ENCODE peak calls at places on chromosomes 13 and 19, in nine cellular contexts. One of them, this sample, is unnamed.

GRCh38 chr19:38722947-38723605 is 21.2 kb downstream of the CAPN12 start:
- DNase-seq in progenitor cell of endocrine pancreas: no peak
- DNase-seq in upper lobe of right lung: no peak
- DNase-seq in ascending aorta: no peak
- DNase-seq in colonic mucosa: no peak
- DNase-seq in brain microvascular endothelial cell: no peak
- DNase-seq in AG10803: no peak
- DNase-seq in spleen: no peak
- DNase-seq in pancreas: no peak
- DNase-seq in this sample: no peak

GRCh38 chr13:35356572-35356971 is 119.9 kb downstream of the MAB21L1 start:
- DNase-seq in pancreas: no peak
- DNase-seq in spleen: no peak
- DNase-seq in brain microvascular endothelial cell: no peak
- DNase-seq in upper lobe of right lung: no peak
- DNase-seq in AG10803: no peak
- DNase-seq in colonic mucosa: no peak
- DNase-seq in progenitor cell of endocrine pancreas: no peak
- DNase-seq in ascending aorta: no peak
- DNase-seq in this sample: no peak

GRCh38 chr19:40802300-40803169 is 3.5 kb downstream of the EGLN2 start:
- DNase-seq in upper lobe of right lung: peak; percentile 73
- DNase-seq in ascending aorta: no peak
- DNase-seq in AG10803: no peak
- DNase-seq in progenitor cell of endocrine pancreas: no peak
- DNase-seq in pancreas: peak; percentile 57
- DNase-seq in colonic mucosa: peak; percentile 83
- DNase-seq in brain microvascular endothelial cell: no peak
- DNase-seq in spleen: peak; percentile 87
- DNase-seq in this sample: no peak

GRCh38 chr13:112509190-112509589 is 78.8 kb downstream of the TUBGCP3 start:
- DNase-seq in brain microvascular endothelial cell: no peak
- DNase-seq in AG10803: no peak
- DNase-seq in ascending aorta: no peak
- DNase-seq in colonic mucosa: no peak
- DNase-seq in spleen: no peak
- DNase-seq in progenitor cell of endocrine pancreas: no peak
- DNase-seq in upper lobe of right lung: no peak
- DNase-seq in pancreas: no peak
- DNase-seq in this sample: no peak

GRCh38 chr19:38020331-38020730 is 113.3 kb downstream of the SIPA1L3 start:
- DNase-seq in ascending aorta: no peak
- DNase-seq in AG10803: no peak
- DNase-seq in upper lobe of right lung: no peak
- DNase-seq in brain microvascular endothelial cell: no peak
- DNase-seq in spleen: peak; percentile 76
- DNase-seq in progenitor cell of endocrine pancreas: no peak
- DNase-seq in colonic mucosa: no peak
- DNase-seq in pancreas: no peak
- DNase-seq in this sample: no peak

GRCh38 chr13:82636119-82636518 is 1246.2 kb downstream of the SLITRK1 start:
- DNase-seq in progenitor cell of endocrine pancreas: no peak
- DNase-seq in AG10803: no peak
- DNase-seq in ascending aorta: no peak
- DNase-seq in pancreas: no peak
- DNase-seq in spleen: no peak
- DNase-seq in colonic mucosa: no peak
- DNase-seq in upper lobe of right lung: no peak
- DNase-seq in brain microvascular endothelial cell: no peak
- DNase-seq in this sample: no peak

GRCh38 chr19:18519962-18520847 is 1.7 kb downstream of the ELL start:
- DNase-seq in upper lobe of right lung: peak; percentile 83
- DNase-seq in pancreas: peak; percentile 85
- DNase-seq in brain microvascular endothelial cell: peak; percentile 67
- DNase-seq in progenitor cell of endocrine pancreas: peak; percentile 35
- DNase-seq in AG10803: peak; percentile 80
- DNase-seq in spleen: peak; percentile 90
- DNase-seq in ascending aorta: no peak
- DNase-seq in colonic mucosa: peak; percentile 79
- DNase-seq in this sample: peak; percentile 38

GRCh38 chr13:79477968-79478367 is 3.0 kb upstream of the NDFIP2 start:
- DNase-seq in pancreas: no peak
- DNase-seq in AG10803: no peak
- DNase-seq in brain microvascular endothelial cell: no peak
- DNase-seq in progenitor cell of endocrine pancreas: no peak
- DNase-seq in ascending aorta: no peak
- DNase-seq in upper lobe of right lung: no peak
- DNase-seq in colonic mucosa: no peak
- DNase-seq in spleen: no peak
- DNase-seq in this sample: no peak

GRCh38 chr19:29232315-29232852 is 19.4 kb upstream of the UQCRFS1 start:
- DNase-seq in colonic mucosa: no peak
- DNase-seq in AG10803: no peak
- DNase-seq in pancreas: no peak
- DNase-seq in spleen: peak; percentile 57
- DNase-seq in ascending aorta: no peak
- DNase-seq in progenitor cell of endocrine pancreas: no peak
- DNase-seq in upper lobe of right lung: no peak
- DNase-seq in brain microvascular endothelial cell: no peak
- DNase-seq in this sample: no peak

GRCh38 chr19:18883530-18884304 is 12.2 kb downstream of the CERS1 start:
- DNase-seq in AG10803: no peak
- DNase-seq in ascending aorta: no peak
- DNase-seq in brain microvascular endothelial cell: no peak
- DNase-seq in pancreas: no peak
- DNase-seq in colonic mucosa: peak; percentile 47
- DNase-seq in progenitor cell of endocrine pancreas: no peak
- DNase-seq in spleen: no peak
- DNase-seq in upper lobe of right lung: no peak
- DNase-seq in this sample: no peak

GRCh38 chr19:40265055-40265762 is 19.9 kb downstream of the AKT2 start:
- DNase-seq in ascending aorta: no peak
- DNase-seq in progenitor cell of endocrine pancreas: no peak
- DNase-seq in upper lobe of right lung: no peak
- DNase-seq in spleen: no peak
- DNase-seq in brain microvascular endothelial cell: no peak
- DNase-seq in AG10803: no peak
- DNase-seq in pancreas: no peak
- DNase-seq in colonic mucosa: no peak
- DNase-seq in this sample: no peak

GRCh38 chr13:20359335-20359734 is 127.2 kb upstream of the GJB6 start:
- DNase-seq in pancreas: no peak
- DNase-seq in spleen: no peak
- DNase-seq in upper lobe of right lung: no peak
- DNase-seq in AG10803: peak; percentile 95
- DNase-seq in progenitor cell of endocrine pancreas: no peak
- DNase-seq in colonic mucosa: no peak
- DNase-seq in brain microvascular endothelial cell: peak; percentile 94
- DNase-seq in ascending aorta: no peak
- DNase-seq in this sample: no peak

GRCh38 chr13:38670627-38671026 is 16.2 kb upstream of the FREM2 start:
- DNase-seq in brain microvascular endothelial cell: no peak
- DNase-seq in AG10803: no peak
- DNase-seq in progenitor cell of endocrine pancreas: no peak
- DNase-seq in upper lobe of right lung: no peak
- DNase-seq in ascending aorta: no peak
- DNase-seq in colonic mucosa: no peak
- DNase-seq in pancreas: no peak
- DNase-seq in spleen: no peak
- DNase-seq in this sample: no peak

GRCh38 chr13:48078251-48078656 is 16.6 kb downstream of the MED4 start:
- DNase-seq in AG10803: no peak
- DNase-seq in progenitor cell of endocrine pancreas: no peak
- DNase-seq in pancreas: no peak
- DNase-seq in upper lobe of right lung: no peak
- DNase-seq in colonic mucosa: no peak
- DNase-seq in spleen: no peak
- DNase-seq in ascending aorta: no peak
- DNase-seq in brain microvascular endothelial cell: no peak
- DNase-seq in this sample: no peak
- TF ChIP-seq CTCF in AG10803: no peak
- TF ChIP-seq CTCF in progenitor cell of endocrine pancreas: peak; percentile 18
- TF ChIP-seq CTCF in pancreas: no peak
- TF ChIP-seq CTCF in upper lobe of right lung: peak; percentile 18
- TF ChIP-seq CTCF in colonic mucosa: no peak
- TF ChIP-seq CTCF in spleen: peak; percentile 45
- TF ChIP-seq CTCF in ascending aorta: no peak
- TF ChIP-seq CTCF in brain microvascular endothelial cell: no peak
- TF ChIP-seq CTCF in this sample: no peak

GRCh38 chr13:75537401-75538365 is at the start of gene COMMD6:
- DNase-seq in pancreas: peak; percentile 67
- DNase-seq in colonic mucosa: peak; percentile 80
- DNase-seq in ascending aorta: no peak
- DNase-seq in upper lobe of right lung: peak; percentile 92
- DNase-seq in brain microvascular endothelial cell: peak; percentile 63
- DNase-seq in spleen: peak; percentile 95
- DNase-seq in AG10803: peak; percentile 86
- DNase-seq in progenitor cell of endocrine pancreas: peak; percentile 43
- DNase-seq in this sample: no peak
- TF ChIP-seq CTCF in pancreas: peak; percentile 34
- TF ChIP-seq CTCF in colonic mucosa: peak; percentile 56
- TF ChIP-seq CTCF in ascending aorta: peak; percentile 61
- TF ChIP-seq CTCF in upper lobe of right lung: peak; percentile 70
- TF ChIP-seq CTCF in brain microvascular endothelial cell: peak; percentile 42
- TF ChIP-seq CTCF in spleen: peak; percentile 67
- TF ChIP-seq CTCF in AG10803: peak; percentile 25
- TF ChIP-seq CTCF in progenitor cell of endocrine pancreas: no peak
- TF ChIP-seq CTCF in this sample: no peak

DNA sequence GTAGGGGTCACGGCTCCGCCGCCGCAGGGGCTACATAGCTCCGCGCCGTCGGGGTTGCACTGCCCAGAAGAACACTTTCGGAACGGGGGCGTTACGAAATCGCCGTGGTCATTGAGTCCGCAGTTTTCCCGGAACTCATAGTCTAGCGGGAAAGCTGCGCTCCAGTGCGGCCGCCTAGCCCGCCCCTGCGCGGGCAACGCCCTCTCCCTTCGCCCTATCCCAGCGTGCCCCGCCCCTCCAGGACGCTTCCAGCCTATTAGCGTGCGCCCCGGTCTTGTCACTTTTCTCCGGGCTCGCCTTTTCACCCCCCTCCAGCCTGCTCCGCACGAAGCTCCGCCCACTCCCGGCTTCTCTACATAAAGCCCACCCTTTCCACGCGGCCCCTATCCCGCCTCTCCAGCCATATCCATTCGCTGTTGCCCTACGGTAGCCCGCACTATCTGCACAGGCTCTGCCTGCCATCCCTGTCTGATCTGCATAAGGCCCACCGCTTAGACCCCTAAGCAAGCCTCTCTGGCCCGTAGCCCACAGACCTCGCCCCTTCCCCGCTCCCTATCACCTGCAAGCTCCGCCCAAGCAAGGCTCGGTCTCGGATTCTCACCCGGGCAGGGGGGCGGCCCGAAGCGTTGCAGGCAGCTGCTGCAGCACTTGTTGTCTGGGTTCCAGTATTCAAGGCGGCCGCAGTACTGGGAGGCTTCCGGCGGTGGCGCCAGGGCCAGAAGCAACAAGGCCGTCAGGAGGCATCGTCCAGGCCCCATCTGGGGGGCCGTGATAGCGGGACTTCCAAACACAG is 1.6 kb downstream of the IGFLR1 start:
- DNase-seq in progenitor cell of endocrine pancreas: peak; percentile 94
- DNase-seq in ascending aorta: peak; percentile 94
- DNase-seq in colonic mucosa: peak; percentile 99
- DNase-seq in upper lobe of right lung: peak; percentile 99
- DNase-seq in brain microvascular endothelial cell: peak; percentile 97
- DNase-seq in pancreas: peak; percentile 98
- DNase-seq in AG10803: peak; percentile 94
- DNase-seq in spleen: peak; percentile 99
- DNase-seq in this sample: peak; percentile 93
- TF ChIP-seq CTCF in progenitor cell of endocrine pancreas: peak; percentile 52
- TF ChIP-seq CTCF in ascending aorta: peak; percentile 22
- TF ChIP-seq CTCF in colonic mucosa: no peak
- TF ChIP-seq CTCF in upper lobe of right lung: peak; percentile 24
- TF ChIP-seq CTCF in brain microvascular endothelial cell: peak; percentile 41
- TF ChIP-seq CTCF in pancreas: no peak
- TF ChIP-seq CTCF in AG10803: peak; percentile 26
- TF ChIP-seq CTCF in spleen: peak; percentile 27
- TF ChIP-seq CTCF in this sample: no peak

DNA sequence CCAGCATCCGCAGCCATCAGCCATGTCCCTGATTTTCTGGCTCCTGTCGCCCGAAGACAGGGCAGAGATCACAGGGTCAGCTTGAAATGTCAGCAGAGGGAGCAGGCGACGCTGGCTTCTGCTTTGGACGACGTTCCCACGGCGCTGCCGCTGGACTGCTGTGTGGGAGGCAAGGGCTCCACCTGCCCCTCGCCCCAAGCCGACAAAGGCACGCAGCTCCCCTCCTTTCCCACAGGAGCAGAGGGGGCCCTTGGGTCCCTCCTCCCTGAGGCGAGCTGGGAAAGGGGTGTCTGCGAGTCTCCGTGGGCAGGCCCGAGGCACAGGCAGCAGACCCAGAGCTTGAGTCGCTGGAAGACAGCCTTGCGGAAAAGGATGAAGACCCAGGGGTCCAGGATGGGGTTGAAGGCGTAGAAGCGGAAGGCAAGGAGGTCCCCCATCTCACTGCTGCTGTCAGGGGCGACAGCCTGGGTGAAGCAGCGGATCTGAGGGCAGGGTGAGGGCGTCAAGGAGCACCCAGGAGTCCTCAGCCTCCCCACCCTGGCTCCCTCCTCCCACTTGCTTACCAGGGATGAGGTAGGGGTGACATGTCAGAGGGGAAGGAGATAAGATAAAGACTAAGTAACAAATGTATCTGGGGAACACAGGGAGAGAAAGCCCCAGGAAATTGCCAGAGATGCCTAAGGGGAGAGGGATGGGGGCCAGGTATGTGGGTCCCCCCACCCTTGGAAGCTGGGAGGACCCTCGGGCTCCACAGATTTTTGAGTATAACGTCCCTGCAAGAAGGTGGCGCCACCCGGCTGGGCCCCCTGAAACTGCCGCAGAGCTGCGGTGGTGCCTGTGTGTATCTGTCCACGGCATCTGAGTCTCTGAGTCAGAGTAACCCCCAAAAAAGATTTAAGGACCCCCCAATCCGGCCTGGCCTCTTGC is 3.4 kb downstream of the PTGIR start:
- DNase-seq in progenitor cell of endocrine pancreas: no peak
- DNase-seq in AG10803: no peak
- DNase-seq in pancreas: peak; percentile 43
- DNase-seq in brain microvascular endothelial cell: no peak
- DNase-seq in ascending aorta: no peak
- DNase-seq in spleen: no peak
- DNase-seq in upper lobe of right lung: no peak
- DNase-seq in colonic mucosa: no peak
- DNase-seq in this sample: no peak
- TF ChIP-seq CTCF in progenitor cell of endocrine pancreas: no peak
- TF ChIP-seq CTCF in AG10803: no peak
- TF ChIP-seq CTCF in pancreas: no peak
- TF ChIP-seq CTCF in brain microvascular endothelial cell: peak; percentile 33
- TF ChIP-seq CTCF in ascending aorta: peak; percentile 51
- TF ChIP-seq CTCF in spleen: no peak
- TF ChIP-seq CTCF in upper lobe of right lung: peak; percentile 9
- TF ChIP-seq CTCF in colonic mucosa: no peak
- TF ChIP-seq CTCF in this sample: no peak